ENCODE peak calls at places on chromosomes 16 and 17, in six cellular contexts. S is fibroblast of lung; E is fibroblast of mammary gland; X is stimulated activated CD4-positive, alpha-beta T cell treated with anti-CD3 and anti-CD28 coated beads, Interleukin-1b, Interleukin-23, amount 100 ng/mL, for 1 hour; V is thoracic aorta; Z is DMS153. I is an unnamed sample.

GRCh38 chr17:77375917-77376651 is 235.3 kb downstream of the SEC14L1 start:
- DNase-seq in Z (no peak), E (peak), V (no peak), S (peak), X (no peak), I (no peak)

GRCh38 chr17:70104688-70105087 is 29.7 kb downstream of the KCNJ16 start:
- DNase-seq in X (no peak), Z (no peak), E (no peak), V (no peak), S (no peak), I (no peak)

GRCh38 chr17:80786470-80786869 is 205.2 kb upstream of the CHMP6 start:
- DNase-seq in Z (no peak), X (no peak), S (peak), E (no peak), V (no peak), I (no peak)

GRCh38 chr17:80995131-80995530 is 3.5 kb downstream of the CHMP6 start:
- DNase-seq in Z (no peak), X (no peak), S (no peak), E (no peak), V (no peak), I (no peak)

GRCh38 chr16:89292443-89293078 is 75.1 kb downstream of the ZNF778 start:
- DNase-seq in V (no peak), Z (no peak), X (no peak), E (no peak), S (no peak), I (no peak)

GRCh38 chr17:82433560-82434215 is 15.3 kb upstream of the OGFOD3 start:
- DNase-seq in X (no peak), V (no peak), S (no peak), Z (no peak), E (no peak), I (no peak)

GRCh38 chr17:49029841-49030240 is 32.7 kb downstream of the IGF2BP1 start:
- DNase-seq in X (no peak), S (peak), Z (no peak), E (no peak), V (no peak), I (no peak)

GRCh38 chr16:68707341-68708152 is 29.5 kb upstream of the CDH1 start:
- DNase-seq in X (no peak), Z (peak), S (peak), V (no peak), E (no peak), I (peak)

GRCh38 chr16:4976079-4976478 is 17.9 kb downstream of the SEC14L5 start:
- DNase-seq in Z (no peak), V (no peak), X (no peak), S (no peak), E (no peak), I (no peak)

GRCh38 chr17:63001689-63002394 is 35.8 kb downstream of the TANC2 start:
- DNase-seq in Z (no peak), S (no peak), E (no peak), X (no peak), V (no peak), I (no peak)

GRCh38 chr17:81821603-81822311 is 11.3 kb downstream of the MCRIP1 start:
- DNase-seq in S (peak), E (peak), Z (peak), X (no peak), V (peak), I (peak)